ENCODE peak calls at places on chromosomes 6 and 20, in six cellular contexts. S is upper lobe of left lung, B is GM12878, V is HepG2, G is A549, A is K562. I is an unnamed sample. For H3K4me1, the result is how much of the 10 kb centered on the place peaks cover.

GRCh38 chr6:22827760-22828159 is 258.4 kb downstream of the HDGFL1 start:
- ATAC-seq in B (peak), S (no peak), G (peak), A (no peak), V (no peak), I (peak)

GRCh38 chr20:20452254-20452676 is 84.4 kb downstream of the INSM1 start:
- ATAC-seq in V (no peak), G (no peak), S (peak), A (no peak), B (peak), I (peak)

GRCh38 chr6:7073810-7074525 is 33.8 kb upstream of the RREB1 start:
- ATAC-seq in V (no peak), A (peak), G (no peak), B (peak), S (no peak), I (no peak)

GRCh38 chr6:1624071-1624847 is 14.5 kb downstream of the FOXC1 start:
- ATAC-seq in S (no peak), V (no peak), B (peak), G (peak), A (no peak), I (no peak)

GRCh38 chr6:87908978-87909802 is 138.5 kb upstream of the SPACA1 start:
- ATAC-seq in B (no peak), V (no peak), A (no peak), S (no peak), G (no peak), I (no peak)

GRCh38 chr6:99130897-99131873 is 183.4 kb upstream of the FBXL4 start:
- ATAC-seq in B (no peak), V (peak), A (no peak), G (no peak), S (no peak), I (no peak)

GRCh38 chr6:51720327-51720726 is 367.1 kb downstream of the PKHD1 start:
- ATAC-seq in S (no peak), A (no peak), G (no peak), B (no peak), V (no peak), I (no peak)

GRCh38 chr6:116992546-116992945 is 115.5 kb downstream of the RFX6 start:
- ATAC-seq in G (no peak), B (no peak), A (no peak), S (no peak), V (no peak), I (no peak)

GRCh38 chr6:94468830-94469229 is 1049.5 kb upstream of the EPHA7 start:
- ATAC-seq in G (no peak), A (no peak), B (no peak), S (no peak), V (no peak), I (no peak)

GRCh38 chr20:16729565-16730460 is at the start of gene SNRPB2:
- ATAC-seq in S (peak), G (peak), B (peak), V (peak), A (peak), I (peak)

GRCh38 chr6:89268776-89269175 is 46.3 kb downstream of the GABRR2 start:
- ATAC-seq in V (no peak), A (peak), B (no peak), G (no peak), S (no peak), I (no peak)

GRCh38 chr6:56491606-56492328 is 150.9 kb downstream of the DST start:
- ATAC-seq in V (no peak), S (no peak), B (no peak), G (no peak), A (peak), I (no peak)

GRCh38 chr6:106055442-106055975 is 30.6 kb upstream of the PRDM1 start:
- ATAC-seq in G (no peak), S (no peak), B (no peak), A (no peak), V (no peak), I (no peak)

GRCh38 chr6:83893024-83893423 is 33.5 kb downstream of the CYB5R4 start:
- ATAC-seq in G (no peak), V (no peak), S (no peak), A (no peak), B (no peak), I (no peak)

GRCh38 chr6:66508433-66508832 is 801.4 kb upstream of the EYS start:
- ATAC-seq in B (no peak), G (no peak), A (no peak), V (no peak), S (no peak), I (no peak)

GRCh38 chr6:133726188-133726587 is 162.7 kb upstream of the TCF21 start:
- ATAC-seq in A (no peak), S (no peak), V (no peak), B (no peak), G (no peak), I (no peak)

GRCh38 chr6:112691289-112691688 is 344.2 kb downstream of the RFPL4B start:
- ATAC-seq in A (no peak), G (peak), V (no peak), S (no peak), B (no peak), I (peak)

GRCh38 chr6:42390228-42390934 is 61.3 kb downstream of the TRERF1 start:
- ATAC-seq in B (peak), V (no peak), A (no peak), G (no peak), S (no peak), I (no peak)

GRCh38 chr20:62292115-62292514 is 10.7 kb upstream of the ADRM1 start:
- ATAC-seq in S (no peak), G (no peak), B (no peak), A (no peak), V (no peak), I (no peak)

GRCh38 chr6:87661503-87661902 is 40.5 kb downstream of the AKIRIN2 start:
- ATAC-seq in B (no peak), G (no peak), S (no peak), V (no peak), A (no peak), I (no peak)

GRCh38 chr20:24969203-24970029 is 20.3 kb downstream of the CST7 start:
- ATAC-seq in B (no peak), V (no peak), G (no peak), A (no peak), S (no peak), I (no peak)

GRCh38 chr20:9628589-9628988 is 114.2 kb downstream of the LAMP5 start:
- ATAC-seq in V (peak), B (no peak), G (no peak), A (no peak), S (no peak), I (no peak)

GRCh38 chr6:103154779-103155572 is 1704.7 kb downstream of the HACE1 start:
- ATAC-seq in G (no peak), A (no peak), V (peak), B (no peak), S (no peak), I (no peak)

GRCh38 chr6:89035252-89036106 is 45.1 kb upstream of the PNRC1 start:
- ATAC-seq in A (peak), G (peak), V (peak), S (peak), B (no peak), I (peak)

GRCh38 chr6:167134448-167135328 is 11.8 kb downstream of the CCR6 start:
- ATAC-seq in S (no peak), V (no peak), G (no peak), A (no peak), B (no peak), I (no peak)

GRCh38 chr6:16168858-16169257 is 40.0 kb downstream of the MYLIP start:
- ATAC-seq in A (peak), V (peak), G (no peak), B (peak), S (no peak), I (no peak)

GRCh38 chr6:19180348-19181073 is 656.7 kb upstream of the ID4 start:
- ATAC-seq in A (no peak), V (no peak), B (no peak), S (peak), G (no peak), I (peak)

GRCh38 chr20:50303573-50304500 is 113.2 kb downstream of the CEBPB start:
- ATAC-seq in G (no peak), V (no peak), S (no peak), A (peak), B (no peak), I (peak)
- H3K4me1 ChIP-seq in G (half or more), V (half or more), S (under half), A (under half), B (under half), I (under half)

GRCh38 chr6:5630636-5631035 is 369.3 kb downstream of the FARS2 start:
- ATAC-seq in G (no peak), V (no peak), B (no peak), A (no peak), S (no peak), I (no peak)
- TF ChIP-seq EP300 in G (no peak), V (no peak), B (no peak), A (no peak), S (no peak), I (no peak)

GRCh38 chr6:155374681-155375080 is 60.4 kb upstream of the TFB1M start:
- ATAC-seq in G (no peak), A (no peak), S (no peak), V (no peak), B (no peak), I (no peak)
- H3K4me1 ChIP-seq in G (under half), A (under half), S (under half), V (under half), B (under half), I (under half)

GRCh38 chr6:85580104-85580877 is 13.4 kb downstream of the SNX14 start:
- ATAC-seq in A (peak), V (peak), G (peak), S (no peak), B (peak), I (no peak)

GRCh38 chr6:85585741-85586140 is 7.9 kb downstream of the SNX14 start:
- ATAC-seq in A (no peak), V (no peak), B (no peak), G (no peak), S (no peak), I (no peak)

GRCh38 chr6:85580878-85581267 is 12.8 kb downstream of the SNX14 start:
- ATAC-seq in B (peak), G (peak), V (peak), A (peak), S (no peak), I (no peak)

GRCh38 chr6:85579581-85579980 is 14.1 kb downstream of the SNX14 start:
- ATAC-seq in V (peak), A (peak), S (no peak), G (peak), B (peak), I (no peak)

DNA sequence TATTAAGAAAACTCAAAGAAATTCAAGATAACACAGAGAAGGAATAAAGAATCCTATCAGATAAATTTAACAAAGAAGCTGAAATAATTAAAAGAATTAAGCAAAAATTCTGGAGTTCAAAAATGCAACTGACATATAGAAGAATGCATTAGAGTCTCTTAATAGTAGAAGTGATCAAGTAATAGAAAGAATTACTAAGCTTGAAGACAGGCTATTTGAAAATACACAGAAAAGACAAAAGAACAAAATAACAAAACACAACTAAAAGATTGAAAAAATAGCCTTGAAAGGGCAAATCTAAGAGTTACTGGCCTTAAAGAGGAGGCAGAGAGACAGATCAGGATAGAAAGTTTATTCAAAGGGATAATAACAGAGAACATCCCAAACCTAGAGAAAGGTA is 12.1 kb downstream of the SNX14 start:
- ATAC-seq in V (no peak), B (no peak), A (no peak), S (no peak), G (no peak), I (no peak)
- TF ChIP-seq EP300 in V (no peak), B (no peak), A (no peak), S (no peak), G (no peak), I (no peak)

GRCh38 chr6:125923371-125923877 is 33.1 kb upstream of the HINT3 start:
- ATAC-seq in S (no peak), B (no peak), A (peak), G (no peak), V (no peak), I (no peak)

GRCh38 chr6:125918230-125918629 is 38.3 kb upstream of the HINT3 start:
- ATAC-seq in A (no peak), B (no peak), V (peak), S (no peak), G (no peak), I (no peak)

GRCh38 chr6:125922322-125922860 is 34.2 kb upstream of the HINT3 start:
- ATAC-seq in V (no peak), A (no peak), S (no peak), B (no peak), G (no peak), I (no peak)

GRCh38 chr6:125918681-125919566 is 37.6 kb upstream of the HINT3 start:
- ATAC-seq in S (peak), A (peak), V (peak), G (peak), B (peak), I (peak)

GRCh38 chr6:125919618-125920017 is 37.0 kb upstream of the HINT3 start:
- ATAC-seq in A (no peak), G (no peak), B (peak), S (no peak), V (no peak), I (no peak)
- H3K4me1 ChIP-seq in A (under half), G (half or more), B (under half), S (under half), V (half or more), I (under half)

GRCh38 chr6:30837870-30838269 is 46.4 kb upstream of the DDR1 start:
- ATAC-seq in B (no peak), S (no peak), V (no peak), G (no peak), A (peak), I (no peak)
- TF ChIP-seq EP300 in B (no peak), S (no peak), V (no peak), G (no peak), A (no peak), I (no peak)

GRCh38 chr20:42958367-42959112 is 231.2 kb downstream of the PTPRT start:
- ATAC-seq in S (no peak), A (no peak), B (no peak), V (no peak), G (no peak), I (no peak)
- H3K4me1 ChIP-seq in S (under half), A (under half), B (under half), V (under half), G (under half), I (under half)

GRCh38 chr6:75108333-75108974 is 97.4 kb downstream of the COL12A1 start:
- ATAC-seq in S (no peak), B (no peak), G (no peak), A (no peak), V (no peak), I (peak)

GRCh38 chr6:75113446-75113845 is 92.4 kb downstream of the COL12A1 start:
- ATAC-seq in G (no peak), V (no peak), B (no peak), S (no peak), A (no peak), I (no peak)

GRCh38 chr6:75107913-75108312 is 97.9 kb downstream of the COL12A1 start:
- ATAC-seq in S (no peak), B (no peak), V (no peak), A (no peak), G (no peak), I (no peak)

GRCh38 chr6:75109757-75110156 is 96.1 kb downstream of the COL12A1 start:
- ATAC-seq in G (no peak), S (no peak), V (no peak), A (no peak), B (no peak), I (no peak)

GRCh38 chr6:75109025-75109424 is 96.8 kb downstream of the COL12A1 start:
- ATAC-seq in V (no peak), G (no peak), S (no peak), A (no peak), B (no peak), I (no peak)
- TF ChIP-seq EP300 in V (no peak), G (no peak), S (no peak), A (no peak), B (no peak), I (no peak)

GRCh38 chr20:50513169-50514034 is 3.2 kb downstream of the PTPN1 start:
- ATAC-seq in S (no peak), G (no peak), V (no peak), A (no peak), B (no peak), I (no peak)
- H3K4me1 ChIP-seq in S (half or more), G (under half), V (half or more), A (under half), B (under half), I (under half)

GRCh38 chr6:130810307-130811030 is 16.7 kb upstream of the SMLR1 start:
- ATAC-seq in A (no peak), S (no peak), B (no peak), V (peak), G (no peak), I (no peak)
- TF ChIP-seq EP300 in A (no peak), S (no peak), B (no peak), V (no peak), G (no peak), I (no peak)